ENCODE peak calls at places on chromosome 22, in seven cellular contexts. V is H1, E is IMR-90, R is H9, D is mesendoderm, U is mesenchymal stem cell, M is trophoblast cell. Q is an unnamed sample.

GRCh38 chr22:47929073-47929472 is 1166.6 kb downstream of the TBC1D22A start:
- DNase-seq in E (no peak), R (no peak), M (no peak), V (no peak), D (no peak), U (no peak), Q (no peak)

GRCh38 chr22:39999144-39999757 is 4.5 kb downstream of the FAM83F start:
- DNase-seq in M (no peak), U (peak), V (no peak), E (peak), D (peak), R (no peak), Q (no peak)

GRCh38 chr22:34620832-34621231 is 445.1 kb upstream of the ISX start:
- DNase-seq in M (no peak), D (no peak), V (no peak), E (no peak), U (no peak), R (no peak), Q (no peak)

GRCh38 chr22:49966041-49966715 is 5.6 kb downstream of the PIM3 start:
- DNase-seq in V (peak), M (no peak), U (no peak), E (no peak), R (peak), D (no peak), Q (no peak)

GRCh38 chr22:26264162-26264561 is 94.9 kb downstream of the SEZ6L start:
- DNase-seq in V (no peak), U (no peak), R (no peak), D (no peak), M (no peak), E (no peak), Q (no peak)

GRCh38 chr22:40329021-40329456 is 17.3 kb upstream of the ADSL start:
- DNase-seq in V (no peak), R (no peak), U (no peak), M (no peak), E (no peak), D (no peak), Q (no peak)

GRCh38 chr22:23200896-23201295 is 20.6 kb downstream of the BCR start:
- DNase-seq in U (no peak), R (no peak), V (no peak), M (no peak), D (no peak), E (no peak), Q (no peak)

GRCh38 chr22:25120761-25121212 is 78.9 kb upstream of the CRYBB3 start:
- DNase-seq in E (no peak), D (no peak), U (no peak), V (no peak), R (no peak), M (no peak), Q (no peak)

GRCh38 chr22:33785283-33785991 is 134.8 kb downstream of the LARGE1 start:
- DNase-seq in E (peak), U (peak), V (no peak), D (no peak), M (peak), R (no peak), Q (no peak)

GRCh38 chr22:38864361-38865191 is 7.4 kb downstream of the CBX6 start:
- DNase-seq in U (no peak), V (no peak), D (no peak), M (no peak), E (no peak), R (peak), Q (no peak)

GRCh38 chr22:45997775-45998637 is 21.0 kb upstream of the WNT7B start:
- DNase-seq in D (no peak), U (no peak), R (no peak), M (no peak), V (no peak), E (no peak), Q (no peak)

GRCh38 chr22:26235792-26236191 is 66.5 kb downstream of the SEZ6L start:
- DNase-seq in D (no peak), R (no peak), E (no peak), V (no peak), M (no peak), U (no peak), Q (no peak)

GRCh38 chr22:17234144-17234623 is 14.9 kb upstream of the ADA2 start:
- DNase-seq in M (peak), R (peak), D (peak), U (no peak), V (peak), E (no peak), Q (peak)

GRCh38 chr22:17239156-17239701 is 20.0 kb upstream of the ADA2 start:
- DNase-seq in V (no peak), R (no peak), M (peak), U (no peak), E (no peak), D (no peak), Q (no peak)

GRCh38 chr22:17235861-17236260 is 16.6 kb upstream of the ADA2 start:
- DNase-seq in M (no peak), V (no peak), E (no peak), U (no peak), R (no peak), D (no peak), Q (no peak)

GRCh38 chr22:17235149-17235655 is 16.0 kb upstream of the ADA2 start:
- DNase-seq in E (no peak), D (peak), U (no peak), R (peak), V (peak), M (no peak), Q (no peak)

DNA sequence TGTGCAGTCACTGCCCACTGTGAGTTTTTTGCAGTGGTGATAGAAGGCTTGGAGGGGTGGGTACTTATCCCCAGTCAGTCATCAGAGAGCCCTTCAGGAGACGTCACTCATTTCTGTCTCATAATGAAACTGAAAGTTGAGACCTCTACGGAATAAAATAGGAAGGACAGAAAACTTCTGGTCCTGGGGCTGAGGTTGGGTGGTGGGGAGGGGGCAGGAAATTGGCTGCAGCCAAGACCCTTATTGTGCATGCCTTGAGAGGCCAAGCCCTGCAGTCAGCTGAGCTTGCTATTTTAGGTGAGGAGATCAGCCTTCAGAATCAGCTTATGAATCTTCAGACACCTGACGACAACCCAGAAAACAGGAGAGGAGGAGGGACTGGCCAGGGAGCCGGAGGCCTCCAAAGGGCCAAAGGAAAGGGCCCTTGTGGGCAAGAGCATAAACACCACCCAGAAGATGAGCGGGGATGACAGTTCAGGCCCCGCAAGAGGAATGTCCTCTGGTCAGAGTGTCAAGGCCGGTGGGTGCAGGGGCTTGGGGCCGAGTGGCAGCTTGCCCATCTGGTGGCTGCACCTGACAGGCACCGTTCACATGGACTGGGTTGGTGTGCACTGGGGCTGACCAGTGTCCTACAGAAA is 17.9 kb upstream of the ADA2 start:
- DNase-seq in U (no peak), V (no peak), E (no peak), R (no peak), M (peak), D (no peak), Q (no peak)
- H3K4ac ChIP-seq in U (no peak), V (peak), E (no peak), R (no peak), M (no peak), D (no peak), Q (no peak)

DNA sequence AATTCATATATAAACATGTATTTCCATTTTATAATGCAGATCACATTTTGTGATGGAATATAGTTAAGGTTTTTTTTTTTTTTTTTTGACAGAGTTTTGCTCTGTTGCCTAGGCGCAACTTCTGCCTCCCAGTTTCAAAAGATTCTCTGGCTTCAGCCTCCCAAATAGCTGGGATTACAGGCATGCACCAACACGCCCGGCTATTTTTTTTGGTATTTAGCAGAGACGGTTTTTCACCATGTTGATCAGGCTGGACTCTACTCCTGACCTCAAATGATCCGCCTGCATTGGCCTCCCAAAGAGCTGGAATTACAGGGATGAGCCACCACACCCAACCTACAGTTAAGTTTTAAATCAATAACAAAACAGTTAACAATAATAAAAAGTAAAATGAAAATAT is 18.8 kb downstream of the XKR3 start:
- DNase-seq in V (no peak), U (no peak), M (peak), R (peak), E (no peak), D (peak), Q (no peak)
- H3K4ac ChIP-seq in V (no peak), U (no peak), M (no peak), R (no peak), E (no peak), D (no peak), Q (no peak)

DNA sequence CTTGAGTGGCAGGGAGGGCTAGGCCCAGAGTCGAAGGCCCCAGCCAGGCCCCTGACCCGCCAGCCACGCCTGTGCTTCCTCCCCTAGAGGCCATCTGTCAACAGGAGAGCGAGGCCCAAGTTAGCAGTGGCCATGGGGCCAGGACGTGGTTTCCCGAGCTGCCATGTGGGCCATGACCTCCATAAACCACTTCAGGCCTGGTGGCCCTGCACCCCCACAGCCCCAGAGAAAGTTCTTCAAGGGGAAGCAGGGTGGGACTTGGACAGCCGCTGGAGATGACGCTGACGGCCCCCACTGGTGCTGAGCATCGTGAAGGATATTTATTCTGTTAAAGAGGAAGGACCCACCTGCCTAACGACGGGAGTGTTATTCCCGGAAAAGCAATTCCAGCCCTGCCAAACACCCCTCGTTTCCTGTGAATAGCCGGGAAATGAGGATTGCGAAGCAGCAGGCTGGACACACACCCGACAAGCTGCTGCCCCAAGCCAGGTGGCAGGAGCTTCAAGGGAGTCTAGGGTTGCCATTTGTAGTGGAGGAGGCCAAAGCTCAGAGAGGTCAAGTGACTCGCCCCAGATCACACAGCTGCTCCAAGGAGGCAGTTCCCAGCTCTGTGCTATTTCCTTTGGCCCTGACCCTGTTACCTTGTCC is 12.8 kb downstream of the PRR5 start:
- DNase-seq in D (no peak), V (no peak), E (no peak), M (no peak), R (no peak), U (no peak), Q (no peak)
- H3K4ac ChIP-seq in D (no peak), V (no peak), E (no peak), M (no peak), R (no peak), U (no peak), Q (no peak)

DNA sequence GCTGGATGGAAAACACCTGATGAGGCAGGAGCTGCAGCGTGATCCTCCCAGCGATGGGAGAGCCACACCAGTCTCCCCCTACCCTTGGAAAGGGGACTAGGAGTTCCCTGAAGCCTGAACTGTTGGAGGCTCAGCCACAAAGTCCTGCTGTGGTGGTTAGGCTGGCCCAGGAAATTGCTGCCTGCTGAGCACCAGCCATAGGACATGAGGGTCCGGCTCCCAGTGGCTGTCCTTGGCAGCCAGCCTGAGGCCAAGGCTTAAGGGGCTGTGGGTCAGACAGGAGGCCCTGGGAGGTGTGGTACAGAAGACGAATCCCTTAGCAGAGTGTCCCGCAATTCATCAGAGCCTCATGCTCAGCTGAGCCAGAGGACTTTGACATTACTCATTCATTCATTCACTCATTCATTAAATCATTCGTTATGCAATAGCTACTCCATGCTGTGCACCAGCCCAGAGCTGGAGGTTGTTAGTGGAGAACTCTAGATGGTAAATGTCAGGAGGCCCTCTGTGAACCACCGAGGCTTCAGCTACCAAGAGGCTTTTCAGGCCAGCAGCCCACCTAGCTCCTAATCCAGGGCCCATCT is 14.4 kb upstream of the SEC14L4 start:
- DNase-seq in E (no peak), U (no peak), M (no peak), V (no peak), D (no peak), R (no peak), Q (no peak)
- H3K4ac ChIP-seq in E (no peak), U (no peak), M (no peak), V (no peak), D (no peak), R (no peak), Q (no peak)

Q was measured in neuronal stem cell.